ENCODE peak calls at places on chromosome 7, in ten cellular contexts. One of them, this sample, is unnamed.

GRCh38 chr7:30871655-30872054 is 40.0 kb upstream of the AQP1 start:
- DNase-seq in GM12865: no peak
- DNase-seq in pancreas: no peak
- DNase-seq in heart right ventricle: no peak
- DNase-seq in epithelial cell of esophagus: no peak
- DNase-seq in right lobe of liver: no peak
- DNase-seq in stomach: no peak
- DNase-seq in A549: no peak
- DNase-seq in MM.1S: no peak
- DNase-seq in foreskin fibroblast: no peak
- DNase-seq in this sample: no peak

GRCh38 chr7:132261296-132261695 is 315.0 kb downstream of the PLXNA4 start:
- DNase-seq in GM12865: no peak
- DNase-seq in pancreas: no peak
- DNase-seq in heart right ventricle: no peak
- DNase-seq in epithelial cell of esophagus: no peak
- DNase-seq in right lobe of liver: no peak
- DNase-seq in stomach: no peak
- DNase-seq in A549: no peak
- DNase-seq in MM.1S: no peak
- DNase-seq in foreskin fibroblast: no peak
- DNase-seq in this sample: no peak

GRCh38 chr7:116177009-116177408 is 33.3 kb upstream of the TES start:
- DNase-seq in GM12865: no peak
- DNase-seq in pancreas: no peak
- DNase-seq in heart right ventricle: no peak
- DNase-seq in epithelial cell of esophagus: peak
- DNase-seq in right lobe of liver: no peak
- DNase-seq in stomach: no peak
- DNase-seq in A549: no peak
- DNase-seq in MM.1S: no peak
- DNase-seq in foreskin fibroblast: no peak
- DNase-seq in this sample: peak

GRCh38 chr7:83648464-83649241 is at the start of gene SEMA3E:
- DNase-seq in GM12865: peak
- DNase-seq in pancreas: peak
- DNase-seq in heart right ventricle: no peak
- DNase-seq in epithelial cell of esophagus: peak
- DNase-seq in right lobe of liver: no peak
- DNase-seq in stomach: peak
- DNase-seq in A549: peak
- DNase-seq in MM.1S: no peak
- DNase-seq in foreskin fibroblast: peak
- DNase-seq in this sample: peak

GRCh38 chr7:132080967-132081668 is 495.2 kb downstream of the PLXNA4 start:
- DNase-seq in GM12865: no peak
- DNase-seq in pancreas: no peak
- DNase-seq in heart right ventricle: no peak
- DNase-seq in epithelial cell of esophagus: no peak
- DNase-seq in right lobe of liver: no peak
- DNase-seq in stomach: no peak
- DNase-seq in A549: no peak
- DNase-seq in MM.1S: no peak
- DNase-seq in foreskin fibroblast: peak
- DNase-seq in this sample: peak

GRCh38 chr7:78499283-78499682 is 700.7 kb downstream of the PHTF2 start:
- DNase-seq in GM12865: no peak
- DNase-seq in pancreas: no peak
- DNase-seq in heart right ventricle: no peak
- DNase-seq in epithelial cell of esophagus: peak
- DNase-seq in right lobe of liver: no peak
- DNase-seq in stomach: no peak
- DNase-seq in A549: no peak
- DNase-seq in MM.1S: no peak
- DNase-seq in foreskin fibroblast: no peak
- DNase-seq in this sample: no peak

GRCh38 chr7:32479574-32480200 is 10.5 kb downstream of the LSM5 start:
- DNase-seq in GM12865: peak
- DNase-seq in pancreas: no peak
- DNase-seq in heart right ventricle: peak
- DNase-seq in epithelial cell of esophagus: peak
- DNase-seq in right lobe of liver: no peak
- DNase-seq in stomach: no peak
- DNase-seq in A549: peak
- DNase-seq in MM.1S: peak
- DNase-seq in foreskin fibroblast: no peak
- DNase-seq in this sample: peak

GRCh38 chr7:934469-935320 is 19.8 kb downstream of the ADAP1 start:
- DNase-seq in GM12865: no peak
- DNase-seq in pancreas: no peak
- DNase-seq in heart right ventricle: no peak
- DNase-seq in epithelial cell of esophagus: no peak
- DNase-seq in right lobe of liver: peak
- DNase-seq in stomach: no peak
- DNase-seq in A549: no peak
- DNase-seq in MM.1S: no peak
- DNase-seq in foreskin fibroblast: no peak
- DNase-seq in this sample: no peak

GRCh38 chr7:139591550-139592195 is 68.2 kb downstream of the CLEC2L start:
- DNase-seq in GM12865: no peak
- DNase-seq in pancreas: no peak
- DNase-seq in heart right ventricle: no peak
- DNase-seq in epithelial cell of esophagus: no peak
- DNase-seq in right lobe of liver: no peak
- DNase-seq in stomach: no peak
- DNase-seq in A549: no peak
- DNase-seq in MM.1S: no peak
- DNase-seq in foreskin fibroblast: no peak
- DNase-seq in this sample: no peak

GRCh38 chr7:148500978-148501377 is 89.6 kb upstream of the C7orf33 start:
- DNase-seq in GM12865: no peak
- DNase-seq in pancreas: no peak
- DNase-seq in heart right ventricle: no peak
- DNase-seq in epithelial cell of esophagus: no peak
- DNase-seq in right lobe of liver: no peak
- DNase-seq in stomach: no peak
- DNase-seq in A549: no peak
- DNase-seq in MM.1S: no peak
- DNase-seq in foreskin fibroblast: no peak
- DNase-seq in this sample: no peak

DNA sequence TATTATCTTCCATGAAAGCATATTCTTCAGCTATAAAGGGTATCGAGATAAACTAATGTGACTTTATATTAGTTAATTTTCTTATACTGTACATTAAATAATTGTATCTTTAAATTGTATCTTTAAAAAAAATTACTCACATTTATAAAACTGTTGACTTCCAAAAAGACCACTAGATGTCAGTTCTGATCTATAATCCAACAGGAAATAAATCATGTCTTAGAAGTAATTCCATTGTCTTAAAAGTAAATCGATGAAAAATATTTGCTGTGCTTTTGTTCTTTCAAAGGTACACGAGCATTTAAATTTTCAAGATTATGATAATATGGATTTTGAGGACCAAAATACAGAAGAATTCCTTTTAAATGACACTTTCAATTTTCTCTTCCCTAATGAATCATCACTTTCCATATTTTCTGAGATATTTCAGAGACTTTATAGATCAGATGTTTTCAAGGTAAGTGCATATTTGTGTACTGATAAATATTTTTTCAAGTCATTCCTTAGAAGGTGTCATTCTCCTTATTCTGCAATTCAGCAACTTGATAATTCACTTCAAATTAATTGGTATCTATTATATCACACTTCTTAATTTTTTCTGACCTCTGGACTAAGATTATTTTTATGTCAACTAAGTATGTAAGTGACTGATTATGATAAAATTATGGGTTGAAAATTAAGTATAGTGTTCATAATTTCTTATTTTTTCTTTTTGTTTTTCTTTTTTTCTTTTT is 138.5 kb downstream of the CPED1 start:
- DNase-seq in GM12865: peak
- DNase-seq in pancreas: no peak
- DNase-seq in heart right ventricle: no peak
- DNase-seq in epithelial cell of esophagus: peak
- DNase-seq in right lobe of liver: no peak
- DNase-seq in stomach: no peak
- DNase-seq in A549: no peak
- DNase-seq in MM.1S: peak
- DNase-seq in foreskin fibroblast: no peak
- DNase-seq in this sample: peak
- TF ChIP-seq CTCF in GM12865: peak
- TF ChIP-seq CTCF in pancreas: peak
- TF ChIP-seq CTCF in heart right ventricle: peak
- TF ChIP-seq CTCF in epithelial cell of esophagus: no peak
- TF ChIP-seq CTCF in right lobe of liver: peak
- TF ChIP-seq CTCF in stomach: no peak
- TF ChIP-seq CTCF in A549: peak
- TF ChIP-seq CTCF in MM.1S: peak
- TF ChIP-seq CTCF in foreskin fibroblast: no peak
- TF ChIP-seq CTCF in this sample: no peak

GRCh38 chr7:130667593-130668257 is 823 bp downstream of the COPG2 start:
- DNase-seq in GM12865: no peak
- DNase-seq in pancreas: no peak
- DNase-seq in heart right ventricle: no peak
- DNase-seq in epithelial cell of esophagus: peak
- DNase-seq in right lobe of liver: no peak
- DNase-seq in stomach: no peak
- DNase-seq in A549: no peak
- DNase-seq in MM.1S: peak
- DNase-seq in foreskin fibroblast: no peak
- DNase-seq in this sample: peak
- H3K4me3 ChIP-seq in GM12865: peak
- H3K4me3 ChIP-seq in pancreas: peak
- H3K4me3 ChIP-seq in heart right ventricle: peak
- H3K4me3 ChIP-seq in epithelial cell of esophagus: peak
- H3K4me3 ChIP-seq in right lobe of liver: peak
- H3K4me3 ChIP-seq in stomach: peak
- H3K4me3 ChIP-seq in A549: peak
- H3K4me3 ChIP-seq in MM.1S: peak
- H3K4me3 ChIP-seq in foreskin fibroblast: peak
- H3K4me3 ChIP-seq in this sample: peak

GRCh38 chr7:76257973-76258372 is 44.5 kb upstream of the HSPB1 start:
- DNase-seq in GM12865: no peak
- DNase-seq in pancreas: no peak
- DNase-seq in heart right ventricle: no peak
- DNase-seq in epithelial cell of esophagus: no peak
- DNase-seq in right lobe of liver: no peak
- DNase-seq in stomach: no peak
- DNase-seq in A549: no peak
- DNase-seq in MM.1S: no peak
- DNase-seq in foreskin fibroblast: no peak
- DNase-seq in this sample: no peak
- TF ChIP-seq CTCF in GM12865: no peak
- TF ChIP-seq CTCF in pancreas: no peak
- TF ChIP-seq CTCF in heart right ventricle: no peak
- TF ChIP-seq CTCF in epithelial cell of esophagus: no peak
- TF ChIP-seq CTCF in right lobe of liver: no peak
- TF ChIP-seq CTCF in stomach: no peak
- TF ChIP-seq CTCF in A549: no peak
- TF ChIP-seq CTCF in MM.1S: no peak
- TF ChIP-seq CTCF in foreskin fibroblast: no peak
- TF ChIP-seq CTCF in this sample: no peak

DNA sequence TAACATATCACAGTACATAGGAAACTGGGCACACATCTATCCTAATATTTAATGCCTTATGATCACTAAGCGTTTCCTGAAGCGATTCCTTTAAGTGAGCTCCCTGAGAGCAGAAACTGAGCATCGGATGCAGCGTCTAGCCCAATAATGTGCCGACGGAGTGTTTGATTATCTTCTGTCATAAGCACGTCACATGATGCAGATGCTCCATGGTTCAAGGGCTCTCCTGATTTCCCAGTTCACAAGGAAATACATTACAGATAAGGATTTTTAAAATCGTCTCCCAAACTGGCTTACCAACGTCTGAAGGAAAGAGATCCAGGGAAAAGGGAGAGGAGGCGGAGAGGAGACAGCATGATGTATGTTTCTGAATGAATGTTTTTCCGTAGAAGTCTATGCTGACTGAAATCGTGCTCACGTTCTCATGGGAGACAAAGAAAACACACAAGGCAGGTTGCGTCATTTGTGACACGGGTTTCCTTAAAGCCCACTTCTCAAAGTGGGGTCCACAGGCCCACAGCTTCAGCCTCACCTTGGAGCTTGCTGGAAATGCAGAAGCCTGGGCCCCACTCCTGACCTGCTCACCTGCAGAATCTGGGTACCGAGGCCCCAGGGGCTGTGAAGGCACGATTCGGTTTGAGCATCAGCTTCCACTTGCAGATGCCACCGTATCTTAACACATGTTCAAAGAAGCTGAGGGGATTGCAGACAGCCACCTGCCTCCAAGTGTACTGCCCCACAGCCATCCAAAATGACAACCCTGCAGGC is 21.5 kb upstream of the INSIG1 start:
- DNase-seq in GM12865: no peak
- DNase-seq in pancreas: no peak
- DNase-seq in heart right ventricle: no peak
- DNase-seq in epithelial cell of esophagus: no peak
- DNase-seq in right lobe of liver: no peak
- DNase-seq in stomach: no peak
- DNase-seq in A549: no peak
- DNase-seq in MM.1S: no peak
- DNase-seq in foreskin fibroblast: no peak
- DNase-seq in this sample: no peak
- H3K4me3 ChIP-seq in GM12865: no peak
- H3K4me3 ChIP-seq in pancreas: no peak
- H3K4me3 ChIP-seq in heart right ventricle: no peak
- H3K4me3 ChIP-seq in epithelial cell of esophagus: no peak
- H3K4me3 ChIP-seq in right lobe of liver: no peak
- H3K4me3 ChIP-seq in stomach: no peak
- H3K4me3 ChIP-seq in A549: no peak
- H3K4me3 ChIP-seq in MM.1S: no peak
- H3K4me3 ChIP-seq in foreskin fibroblast: no peak
- H3K4me3 ChIP-seq in this sample: no peak

GRCh38 chr7:108147031-108147563 is 16.9 kb upstream of the LAMB4 start:
- DNase-seq in GM12865: no peak
- DNase-seq in pancreas: no peak
- DNase-seq in heart right ventricle: no peak
- DNase-seq in epithelial cell of esophagus: no peak
- DNase-seq in right lobe of liver: no peak
- DNase-seq in stomach: no peak
- DNase-seq in A549: no peak
- DNase-seq in MM.1S: no peak
- DNase-seq in foreskin fibroblast: no peak
- DNase-seq in this sample: no peak
- TF ChIP-seq CTCF in GM12865: no peak
- TF ChIP-seq CTCF in pancreas: no peak
- TF ChIP-seq CTCF in heart right ventricle: no peak
- TF ChIP-seq CTCF in epithelial cell of esophagus: no peak
- TF ChIP-seq CTCF in right lobe of liver: no peak
- TF ChIP-seq CTCF in stomach: no peak
- TF ChIP-seq CTCF in A549: no peak
- TF ChIP-seq CTCF in MM.1S: no peak
- TF ChIP-seq CTCF in foreskin fibroblast: no peak
- TF ChIP-seq CTCF in this sample: no peak

This sample was measured in fibroblast of villous mesenchyme.